ENCODE peak calls at places on chromosomes 7 and 10, in six cellular contexts. L is psoas muscle, S is neural progenitor cell, U is lung, D is A549, G is cardiac muscle cell. W is an unnamed sample. For H3K4me1, the result is how much of the 10 kb centered on the place peaks cover.

GRCh38 chr7:84610390-84610789 is 415.8 kb upstream of the SEMA3A start:
- DNase-seq in L (no peak), S (no peak), U (no peak), D (no peak), G (no peak), W (no peak)

GRCh38 chr10:103881420-103882284 is 26.3 kb upstream of the SH3PXD2A start:
- DNase-seq in L (peak), S (no peak), U (no peak), D (no peak), G (no peak), W (no peak)

GRCh38 chr7:30845426-30846135 is 66.1 kb upstream of the AQP1 start:
- DNase-seq in L (peak), S (no peak), U (peak), D (no peak), G (peak), W (no peak)

GRCh38 chr10:62916157-62916603 is 100.0 kb upstream of the EGR2 start:
- DNase-seq in L (no peak), S (no peak), U (no peak), D (no peak), G (peak), W (no peak)

GRCh38 chr10:13686331-13686752 is 99.6 kb downstream of the PRPF18 start:
- DNase-seq in L (no peak), S (no peak), U (no peak), D (no peak), G (peak), W (no peak)

GRCh38 chr7:141992154-141992553 is 3.5 kb upstream of the MGAM start:
- DNase-seq in L (no peak), S (no peak), U (no peak), D (no peak), G (no peak), W (no peak)

GRCh38 chr10:32232378-32232777 is 114.6 kb downstream of the EPC1 start:
- DNase-seq in L (no peak), S (no peak), U (no peak), D (no peak), G (no peak), W (no peak)

GRCh38 chr10:72525277-72525676 is 100.6 kb downstream of the MICU1 start:
- DNase-seq in L (no peak), S (no peak), U (no peak), D (peak), G (peak), W (no peak)

GRCh38 chr7:10780400-10780747 is 193.3 kb upstream of the PHF14 start:
- DNase-seq in L (no peak), S (peak), U (no peak), D (no peak), G (no peak), W (no peak)

GRCh38 chr7:20172736-20173334 is 44.3 kb downstream of the MACC1 start:
- DNase-seq in L (peak), S (peak), U (no peak), D (peak), G (peak), W (no peak)

GRCh38 chr7:157579425-157579824 is 242.6 kb downstream of the DNAJB6 start:
- DNase-seq in L (no peak), S (no peak), U (no peak), D (no peak), G (no peak), W (no peak)

GRCh38 chr7:53087274-53087673 is 51.8 kb downstream of the POM121L12 start:
- DNase-seq in L (no peak), S (no peak), U (no peak), D (no peak), G (no peak), W (no peak)

GRCh38 chr10:5588603-5589002 is 63.8 kb downstream of the CALML3 start:
- DNase-seq in L (no peak), S (no peak), U (no peak), D (no peak), G (no peak), W (no peak)

GRCh38 chr10:20855398-20856038 is 41.6 kb downstream of the NEBL start:
- DNase-seq in L (no peak), S (peak), U (no peak), D (no peak), G (peak), W (no peak)

DNA sequence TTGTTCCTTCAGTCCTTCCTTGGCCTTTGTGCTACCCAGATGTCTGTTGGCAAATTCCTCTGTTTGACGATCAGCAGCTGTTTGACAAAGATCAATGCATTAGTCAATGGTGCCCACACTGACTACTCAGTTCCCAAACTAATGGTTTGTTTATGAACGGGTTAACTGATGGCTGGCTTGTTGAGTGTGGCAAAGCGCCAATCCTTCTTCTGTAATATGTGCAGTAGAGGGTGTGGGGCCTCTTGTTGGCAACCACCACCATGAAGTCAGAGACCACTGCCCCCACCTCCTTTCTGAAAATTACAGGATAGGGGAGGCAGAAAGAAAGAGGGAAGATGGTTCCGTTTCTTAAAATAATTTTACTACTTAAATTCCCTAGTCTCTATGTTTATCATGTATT is 2.6 kb upstream of the PLCE1 start:
- DNase-seq in L (no peak), S (no peak), U (no peak), D (no peak), G (peak), W (no peak)
- H3K27ac ChIP-seq in L (no peak), S (no peak), U (no peak), D (peak), G (no peak), W (no peak)

GRCh38 chr7:82745117-82745516 is 301.5 kb upstream of the CACNA2D1 start:
- DNase-seq in L (no peak), S (peak), U (no peak), D (no peak), G (peak), W (no peak)

GRCh38 chr7:82742163-82742562 is 298.6 kb upstream of the CACNA2D1 start:
- DNase-seq in L (no peak), S (peak), U (no peak), D (no peak), G (no peak), W (no peak)

GRCh38 chr7:82736633-82737032 is 293.1 kb upstream of the CACNA2D1 start:
- DNase-seq in L (no peak), S (no peak), U (no peak), D (no peak), G (no peak), W (no peak)

GRCh38 chr7:82741493-82741892 is 297.9 kb upstream of the CACNA2D1 start:
- DNase-seq in L (no peak), S (no peak), U (no peak), D (no peak), G (no peak), W (no peak)

DNA sequence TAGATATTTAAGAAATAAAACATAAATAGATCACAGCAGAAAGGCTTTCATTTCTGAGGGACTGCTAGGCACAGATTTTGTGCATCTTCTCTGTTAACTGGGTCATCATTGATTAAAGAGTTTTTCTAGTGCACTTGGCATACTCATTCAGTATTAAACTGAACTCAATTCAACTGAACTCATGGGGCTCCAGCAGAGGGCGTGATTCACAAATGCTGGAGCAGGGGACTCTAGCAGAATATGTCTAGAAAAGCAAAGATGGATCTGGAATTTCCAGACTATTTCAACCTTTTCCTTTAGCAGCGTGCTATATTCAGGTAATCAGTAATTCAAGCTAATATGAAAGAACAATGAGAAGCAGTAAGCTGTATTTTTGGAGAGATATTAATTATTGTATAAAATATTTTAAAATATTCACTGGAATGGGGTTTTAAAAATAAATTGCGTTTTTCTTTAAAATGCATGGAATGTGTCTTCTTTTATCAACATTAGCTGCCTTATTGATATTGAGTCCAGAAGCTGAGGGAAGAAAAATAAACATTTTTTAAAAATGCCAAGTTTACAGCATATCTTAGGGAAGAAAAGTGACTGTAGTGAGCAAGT is 296.8 kb upstream of the CACNA2D1 start:
- DNase-seq in L (no peak), S (peak), U (no peak), D (peak), G (peak), W (no peak)
- TF ChIP-seq CTCF in L (peak), S (peak), U (no peak), D (peak), G (peak), W (no peak)

GRCh38 chr7:151738925-151739324 is 138.0 kb downstream of the PRKAG2 start:
- DNase-seq in L (no peak), S (no peak), U (no peak), D (no peak), G (no peak), W (no peak)
- H3K4me1 ChIP-seq in L (under half), S (under half), U (under half), D (under half), G (under half), W (under half)

GRCh38 chr7:51234609-51235308 is 81.8 kb downstream of the COBL start:
- DNase-seq in L (no peak), S (no peak), U (no peak), D (no peak), G (no peak), W (no peak)

GRCh38 chr7:51236470-51237127 is 80.0 kb downstream of the COBL start:
- DNase-seq in L (no peak), S (no peak), U (no peak), D (no peak), G (no peak), W (no peak)

GRCh38 chr7:51234139-51234538 is 82.5 kb downstream of the COBL start:
- DNase-seq in L (peak), S (no peak), U (no peak), D (no peak), G (no peak), W (peak)

GRCh38 chr7:51237727-51238126 is 78.9 kb downstream of the COBL start:
- DNase-seq in L (no peak), S (no peak), U (no peak), D (no peak), G (no peak), W (no peak)

GRCh38 chr7:51235593-51236313 is 80.9 kb downstream of the COBL start:
- DNase-seq in L (no peak), S (no peak), U (no peak), D (no peak), G (no peak), W (no peak)
- H3K27ac ChIP-seq in L (peak), S (no peak), U (no peak), D (no peak), G (no peak), W (no peak)

DNA sequence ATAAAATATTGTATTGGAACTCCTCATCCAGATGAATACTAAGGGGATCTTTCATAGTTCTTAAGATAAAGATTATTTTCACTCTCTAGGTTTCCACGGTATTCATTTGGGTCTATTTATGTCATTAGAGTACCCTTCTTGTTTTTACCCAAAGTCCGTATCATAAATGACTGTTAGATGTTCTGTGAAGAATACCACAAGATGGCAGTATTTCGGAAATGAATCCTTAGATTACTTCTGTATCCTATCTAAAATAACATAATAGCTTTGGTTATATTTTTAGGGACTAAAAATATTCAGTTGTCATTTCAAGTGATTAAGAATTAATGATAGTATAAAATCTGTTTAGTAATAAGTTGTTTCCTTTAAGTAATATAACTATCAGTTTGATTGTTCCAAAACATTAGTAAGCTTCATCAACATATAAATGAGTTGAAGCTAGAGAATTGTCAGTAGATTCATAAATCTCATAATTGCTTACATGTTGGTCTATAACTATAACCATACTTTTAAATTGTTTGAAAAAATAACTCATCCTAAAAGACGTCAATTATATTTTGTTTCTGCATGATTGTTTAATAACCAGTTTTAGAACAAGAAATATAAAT is 337.5 kb upstream of the KCND2 start:
- DNase-seq in L (no peak), S (peak), U (no peak), D (no peak), G (peak), W (no peak)
- TF ChIP-seq CTCF in L (peak), S (peak), U (no peak), D (no peak), G (peak), W (peak)